ENCODE peak calls at places on chromosomes 3 and 15, in four cellular contexts. B is cardiac fibroblast, Z is MG63, N is AG10803. H is an unnamed sample.

GRCh38 chr3:4994823-4995499 is 15.7 kb downstream of the BHLHE40 start:
- DNase-seq in B (peak), Z (peak), N (peak), H (peak)

GRCh38 chr15:29081781-29082180 is 187.8 kb downstream of the NSMCE3 start:
- DNase-seq in B (no peak), Z (no peak), N (no peak), H (no peak)

GRCh38 chr3:45084820-45085816 is 59.0 kb downstream of the CLEC3B start:
- DNase-seq in B (peak), Z (peak), N (peak), H (peak)

GRCh38 chr15:41637086-41637485 is 23.1 kb upstream of the MGA start:
- DNase-seq in B (no peak), Z (no peak), N (no peak), H (no peak)

GRCh38 chr3:48180021-48180420 is 8.2 kb downstream of the CDC25A start:
- DNase-seq in B (no peak), Z (no peak), N (no peak), H (no peak)

GRCh38 chr15:55005679-55006078 is 191.1 kb downstream of the RSL24D1 start:
- DNase-seq in B (no peak), Z (no peak), N (no peak), H (no peak)

GRCh38 chr3:178059836-178060235 is 476.4 kb upstream of the KCNMB2 start:
- DNase-seq in B (no peak), Z (no peak), N (peak), H (no peak)

GRCh38 chr3:16309558-16309957 is 44.5 kb downstream of the OXNAD1 start:
- DNase-seq in B (peak), Z (no peak), N (no peak), H (no peak)

GRCh38 chr3:73681198-73681597 is 56.5 kb upstream of the PDZRN3 start:
- DNase-seq in B (no peak), Z (no peak), N (no peak), H (no peak)

GRCh38 chr15:60695713-60696522 is 217.0 kb upstream of the ICE2 start:
- DNase-seq in B (no peak), Z (no peak), N (peak), H (no peak)

GRCh38 chr15:35507932-35508638 is 37.9 kb downstream of the DPH6 start:
- DNase-seq in B (no peak), Z (no peak), N (no peak), H (no peak)

GRCh38 chr3:69930564-69930963 is 69.0 kb upstream of the SAMMSON start:
- DNase-seq in B (peak), Z (peak), N (no peak), H (no peak)

GRCh38 chr3:165669967-165670366 is 167.3 kb downstream of the BCHE start:
- DNase-seq in B (no peak), Z (peak), N (no peak), H (no peak)

GRCh38 chr3:186275436-186275835 is 86.6 kb downstream of the DGKG start:
- DNase-seq in B (no peak), Z (no peak), N (no peak), H (no peak)
- H3K4me3 ChIP-seq in B (no peak), Z (no peak), N (no peak), H (no peak)

GRCh38 chr15:76647612-76648011 is 257.5 kb downstream of the SCAPER start:
- DNase-seq in B (no peak), Z (no peak), N (no peak), H (no peak)
- H3K4me3 ChIP-seq in B (no peak), Z (no peak), N (no peak), H (no peak)

DNA sequence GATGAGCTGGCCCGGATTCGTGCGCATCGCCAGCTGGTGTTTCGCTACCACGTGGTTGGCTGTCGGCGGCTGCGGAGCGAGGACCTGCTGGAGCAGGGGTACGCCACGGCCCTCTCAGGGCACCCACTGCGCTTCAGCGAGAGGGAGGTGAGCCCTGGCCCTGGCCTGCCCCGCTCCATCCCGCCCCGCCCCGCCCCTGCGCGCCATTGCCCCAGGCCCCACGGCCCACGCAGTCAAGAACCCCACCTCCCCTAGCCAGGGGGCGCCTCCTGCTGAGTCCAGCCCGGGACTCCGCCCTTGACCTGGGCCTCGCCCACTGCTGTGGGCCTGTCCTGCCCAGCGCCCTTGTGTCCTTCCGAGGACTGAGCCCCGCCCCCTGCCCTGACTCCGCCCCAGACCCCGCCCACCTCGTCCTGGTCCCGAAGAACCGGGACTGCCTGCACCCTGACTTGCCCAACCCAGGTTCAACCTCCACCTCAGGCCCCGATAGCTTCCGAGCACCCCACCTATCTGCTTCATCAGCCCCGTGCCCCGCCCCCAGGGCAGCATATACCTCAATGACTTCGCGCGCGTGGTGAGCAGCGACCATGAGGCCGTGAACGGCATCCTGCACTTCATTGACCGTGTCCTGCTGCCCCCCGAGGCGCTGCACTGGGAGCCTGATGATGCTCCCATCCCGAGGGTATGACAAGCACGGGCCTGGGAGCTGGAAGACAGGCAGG is 14.8 kb downstream of the NT5DC2 start:
- DNase-seq in B (no peak), Z (no peak), N (no peak), H (no peak)
- H3K4me3 ChIP-seq in B (no peak), Z (no peak), N (peak), H (no peak)

GRCh38 chr3:104796556-104796955 is 570.2 kb upstream of the ALCAM start:
- DNase-seq in B (no peak), Z (no peak), N (no peak), H (no peak)
- H3K4me3 ChIP-seq in B (no peak), Z (no peak), N (no peak), H (no peak)

DNA sequence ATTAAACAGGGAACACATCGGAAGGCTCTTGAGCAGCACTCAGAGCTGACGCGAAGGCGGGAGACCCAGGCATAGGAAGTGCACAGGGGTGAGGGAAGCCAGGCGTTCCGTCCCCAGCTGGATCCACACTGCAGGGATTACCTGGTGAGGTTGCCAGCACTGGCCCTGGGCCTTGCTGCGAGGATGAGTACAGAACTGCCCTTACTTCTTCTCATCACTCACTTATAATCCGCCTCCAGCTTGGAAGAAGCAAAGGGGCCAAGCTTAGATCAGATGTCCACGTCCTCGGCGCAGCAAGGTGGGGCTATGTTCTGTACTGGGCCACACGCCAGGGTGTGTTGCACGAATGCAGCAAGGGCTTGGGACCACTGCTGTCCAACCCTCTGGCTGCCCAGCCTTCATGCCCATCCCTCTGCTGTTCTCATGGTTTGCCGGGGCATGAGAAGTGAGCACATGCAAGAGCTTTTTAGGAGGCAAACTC is 124.1 kb upstream of the SMAD3 start:
- DNase-seq in B (no peak), Z (no peak), N (no peak), H (no peak)
- H3K4me3 ChIP-seq in B (no peak), Z (no peak), N (peak), H (no peak)

DNA sequence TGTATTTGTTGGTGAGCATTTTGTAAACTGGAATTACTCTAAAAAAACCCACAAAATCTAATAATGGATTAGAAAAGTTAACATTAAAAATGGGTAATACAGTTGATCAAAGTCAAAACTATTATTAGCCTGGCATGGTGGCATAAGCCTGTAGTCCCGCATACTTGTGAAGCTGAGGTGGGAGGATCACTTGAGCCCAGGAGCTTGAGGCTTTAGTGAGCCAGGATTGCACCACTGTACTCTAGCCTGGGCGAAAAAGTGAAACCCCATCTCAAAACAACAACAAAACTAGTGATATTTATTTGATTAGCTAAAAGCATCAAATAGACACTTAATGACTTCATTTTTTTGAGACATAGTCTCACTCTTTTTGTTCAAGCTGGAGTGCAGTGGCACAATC is 3.6 kb downstream of the SNX1 start:
- DNase-seq in B (no peak), Z (no peak), N (no peak), H (no peak)
- H3K4me3 ChIP-seq in B (no peak), Z (no peak), N (no peak), H (no peak)